ENCODE peak calls at places on chromosome 1, in four cellular contexts. A, V, O and S are unnamed samples.

GRCh38 chr1:114002492-114003290 is 23.4 kb downstream of the OLFML3 start:
- DNase-seq in A (no peak), O (no peak), V (no peak), S (no peak)

GRCh38 chr1:231612393-231613089 is 14.0 kb upstream of the DISC1 start:
- DNase-seq in O (peak; percentile 91), V (no peak), A (no peak), S (peak; percentile 88)

GRCh38 chr1:97621955-97622354 is 298.9 kb downstream of the DPYD start:
- DNase-seq in A (no peak), V (peak; percentile 55), O (no peak), S (no peak)

GRCh38 chr1:4601986-4602385 is 52.4 kb upstream of the AJAP1 start:
- DNase-seq in A (no peak), V (no peak), O (no peak), S (peak; percentile 59)

GRCh38 chr1:101112051-101112770 is 86.6 kb upstream of the DPH5 start:
- DNase-seq in A (peak; percentile 76), O (peak; percentile 73), V (no peak), S (peak; percentile 88)

GRCh38 chr1:41282679-41283317 is 40.7 kb upstream of the SCMH1 start:
- DNase-seq in A (no peak), O (peak; percentile 33), V (peak; percentile 52), S (no peak)

GRCh38 chr1:63322944-63323865 is 838 bp downstream of the FOXD3 start:
- DNase-seq in A (peak; percentile 23), V (no peak), O (peak; percentile 41), S (peak; percentile 85)

GRCh38 chr1:244955661-244956060 is 91.3 kb upstream of the HNRNPU start:
- DNase-seq in O (no peak), V (no peak), A (no peak), S (no peak)